ENCODE peak calls at places on chromosome 3, in four cellular contexts. M is CD8-positive, alpha-beta T cell; Q is mammary epithelial cell; V is CD4-positive, alpha-beta T cell. T is an unnamed sample.
A peak's percentile ranks its signal among the peaks of the same experiment; 100 is the strongest.

GRCh38 chr3:50334339-50335075 is 6.1 kb downstream of the RASSF1 start:
- DNase-seq in M (no peak), Q (no peak), V (no peak), T (no peak)

GRCh38 chr3:12221663-12222062 is 63.0 kb upstream of the TIMP4 start:
- DNase-seq in M (no peak), Q (no peak), V (no peak), T (no peak)

GRCh38 chr3:18338827-18339226 is 86.3 kb downstream of the SATB1 start:
- DNase-seq in M (no peak), Q (no peak), V (no peak), T (no peak)

GRCh38 chr3:194984624-194985023 is 286.3 kb downstream of the XXYLT1 start:
- DNase-seq in M (peak; percentile 31), Q (no peak), V (no peak), T (no peak)

GRCh38 chr3:129868912-129869311 is 24.6 kb downstream of the TMCC1 start:
- DNase-seq in M (no peak), Q (no peak), V (no peak), T (no peak)

GRCh38 chr3:108388136-108389132 is 92.1 kb downstream of the HHLA2 start:
- DNase-seq in M (no peak), Q (no peak), V (no peak), T (no peak)

GRCh38 chr3:111824351-111824750 is 34.7 kb upstream of the PHLDB2 start:
- DNase-seq in M (no peak), Q (no peak), V (no peak), T (no peak)

GRCh38 chr3:133211449-133211848 is 173.3 kb downstream of the TMEM108 start:
- DNase-seq in M (no peak), Q (no peak), V (no peak), T (no peak)

GRCh38 chr3:50433954-50434353 is 69.5 kb downstream of the CACNA2D2 start:
- DNase-seq in M (no peak), Q (no peak), V (no peak), T (no peak)

GRCh38 chr3:178719036-178719635 is 182.9 kb downstream of the KCNMB2 start:
- DNase-seq in M (no peak), Q (no peak), V (no peak), T (no peak)

GRCh38 chr3:24521306-24522154 is 26.9 kb upstream of the THRB start:
- DNase-seq in M (no peak), Q (peak; percentile 48), V (no peak), T (peak; percentile 9)

GRCh38 chr3:83435173-83435572 is 1523.6 kb upstream of the CADM2 start:
- DNase-seq in M (no peak), Q (no peak), V (no peak), T (no peak)

GRCh38 chr3:111998661-111999641 is at the start of gene TAGLN3:
- DNase-seq in M (no peak), Q (peak; percentile 54), V (no peak), T (peak; percentile 62)

GRCh38 chr3:39760325-39760724 is 49.1 kb upstream of the MYRIP start:
- DNase-seq in M (no peak), Q (no peak), V (no peak), T (no peak)

GRCh38 chr3:189862385-189863023 is 231.3 kb downstream of the TP63 start:
- DNase-seq in M (no peak), Q (peak; percentile 76), V (no peak), T (no peak)

GRCh38 chr3:105518806-105519418 is 152.2 kb downstream of the ALCAM start:
- DNase-seq in M (no peak), Q (peak; percentile 53), V (peak; percentile 6), T (peak; percentile 31)

GRCh38 chr3:31041161-31041978 is 146.9 kb upstream of the GADL1 start:
- DNase-seq in M (no peak), Q (peak; percentile 90), V (no peak), T (no peak)

GRCh38 chr3:127589600-127590281 is 792 bp downstream of the TPRA1 start:
- DNase-seq in M (no peak), Q (no peak), V (no peak), T (no peak)

GRCh38 chr3:33440328-33440577 is at the start of gene UBP1:
- DNase-seq in M (no peak), Q (no peak), V (no peak), T (no peak)

GRCh38 chr3:71075481-71075880 is 508.0 kb downstream of the FOXP1 start:
- DNase-seq in M (no peak), Q (no peak), V (no peak), T (no peak)

GRCh38 chr3:9915252-9916141 is 1.4 kb upstream of the IL17RC start:
- DNase-seq in M (no peak), Q (no peak), V (no peak), T (peak; percentile 74)

DNA sequence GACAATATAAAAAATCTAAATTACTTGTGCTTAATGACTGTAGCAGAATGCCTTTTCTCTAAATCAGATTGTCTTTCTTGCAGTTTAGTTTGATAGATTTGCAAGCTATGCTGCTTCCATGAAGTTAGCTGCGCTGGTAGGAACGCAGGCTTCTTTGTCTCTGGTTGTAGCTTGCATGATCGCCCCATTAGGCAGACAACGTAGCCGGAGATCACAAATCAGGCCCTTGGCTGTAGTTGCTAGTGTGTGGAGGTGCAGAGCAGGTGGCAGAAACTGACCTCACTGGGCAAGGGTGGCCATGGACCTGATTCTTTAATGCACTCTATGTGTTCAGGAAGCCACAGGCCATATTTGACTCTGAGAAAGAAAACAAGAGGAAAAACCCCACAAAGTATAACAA is 6.2 kb downstream of the ZIC1 start:
- DNase-seq in M (no peak), Q (no peak), V (no peak), T (no peak)
- H3K27me3 ChIP-seq in M (peaks cover 37% of the 10 kb centered on the region), Q (peaks cover 79% of the 10 kb centered on the region), V (peaks cover 98% of the 10 kb centered on the region), T (peaks cover 98% of the 10 kb centered on the region)

DNA sequence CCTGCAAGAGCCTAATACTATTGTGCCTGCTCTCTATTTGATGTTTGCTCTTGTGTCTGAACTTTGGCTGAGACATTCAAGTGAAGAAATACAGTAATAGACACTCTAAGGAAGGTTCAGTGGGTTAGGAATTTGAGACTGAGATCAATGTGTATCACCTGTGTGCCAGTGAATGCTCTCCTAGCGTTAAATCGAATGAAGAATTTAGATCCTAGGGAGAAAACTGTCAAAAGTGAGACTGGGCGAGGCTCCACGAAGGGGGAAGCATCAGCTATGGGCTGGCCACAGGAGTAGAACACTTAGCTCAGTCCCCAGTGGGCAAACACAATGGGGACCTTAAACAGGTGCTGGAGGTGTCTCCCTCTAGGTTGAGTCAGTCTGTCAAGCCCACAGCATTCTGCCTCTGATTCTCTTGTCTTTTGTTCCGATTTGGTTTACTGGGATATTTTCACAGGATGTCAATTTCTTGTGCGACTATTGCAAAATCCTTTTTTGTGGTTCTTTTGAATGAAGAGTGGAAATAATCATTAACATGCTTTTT is 1.3 kb downstream of the ROBO2 start:
- DNase-seq in M (no peak), Q (no peak), V (no peak), T (no peak)
- H3K27me3 ChIP-seq in M (no peaks in the 10 kb centered on the region), Q (peaks cover 15% of the 10 kb centered on the region), V (peaks cover 39% of the 10 kb centered on the region), T (no peaks in the 10 kb centered on the region)

DNA sequence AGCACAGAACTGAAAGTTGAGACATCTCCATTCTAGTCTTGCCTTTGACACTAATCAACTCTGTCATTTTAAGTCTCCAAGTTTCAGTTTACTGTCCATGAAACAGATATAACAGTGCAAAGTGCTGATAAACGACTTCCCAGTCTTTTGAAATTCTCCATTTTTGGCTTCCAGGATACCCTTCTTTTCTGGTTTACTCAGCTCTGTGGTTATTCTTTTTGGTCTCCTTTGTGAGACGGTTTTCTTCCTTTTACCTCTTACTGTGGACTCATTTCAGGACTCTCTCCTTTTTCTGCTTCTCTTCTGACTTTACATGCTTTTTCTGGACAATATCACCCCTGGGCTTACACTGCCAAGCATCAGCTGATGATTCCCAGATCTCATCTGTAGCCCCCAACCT is 18.9 kb downstream of the SST start:
- DNase-seq in M (no peak), Q (no peak), V (no peak), T (no peak)
- H3K27me3 ChIP-seq in M (no peaks in the 10 kb centered on the region), Q (peaks cover 4% of the 10 kb centered on the region), V (peaks cover 19% of the 10 kb centered on the region), T (peaks cover 3% of the 10 kb centered on the region)

DNA sequence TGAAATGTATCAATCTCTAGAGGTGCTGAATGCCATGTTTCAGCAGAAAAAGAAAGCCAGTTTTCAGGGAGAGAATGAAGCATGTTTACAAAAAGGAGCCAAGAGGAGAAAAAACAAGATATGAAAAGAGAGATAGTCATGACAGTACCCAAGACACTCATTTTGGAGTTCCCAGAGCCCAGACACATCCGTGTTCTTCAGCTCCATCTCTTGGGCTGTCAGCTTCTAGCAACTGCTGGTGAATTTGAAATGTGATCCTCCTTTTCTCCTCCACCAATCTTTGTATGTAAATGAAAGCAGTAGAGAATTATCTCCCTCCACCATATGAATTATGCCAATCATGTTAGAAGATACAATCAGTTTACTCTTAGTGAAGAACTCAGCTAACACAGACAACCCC is 93.0 kb upstream of the SLC25A36 start:
- DNase-seq in M (no peak), Q (no peak), V (no peak), T (no peak)
- H3K27me3 ChIP-seq in M (no peaks in the 10 kb centered on the region), Q (no peaks in the 10 kb centered on the region), V (no peaks in the 10 kb centered on the region), T (peaks cover 3% of the 10 kb centered on the region)

DNA sequence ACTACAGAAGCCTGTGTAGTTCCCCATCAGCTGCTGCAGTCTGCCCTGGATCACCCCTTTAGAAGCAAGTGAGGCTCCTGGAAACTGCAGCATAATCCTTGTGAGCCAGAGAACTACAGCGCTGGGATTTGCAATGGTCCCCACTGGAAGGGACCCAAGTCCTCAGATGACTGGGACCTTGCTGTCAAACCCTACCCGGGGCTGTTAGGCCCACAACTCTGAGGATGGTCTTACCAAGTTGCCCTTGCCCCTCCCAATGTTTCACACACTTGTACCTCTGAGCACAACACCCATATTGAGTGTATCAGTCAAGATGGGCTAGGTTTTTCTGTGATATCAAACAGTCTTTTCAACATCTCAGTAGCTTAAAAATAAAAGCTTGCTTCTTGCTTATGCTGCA is 81.8 kb upstream of the TOPAZ1 start:
- DNase-seq in M (no peak), Q (no peak), V (no peak), T (no peak)
- H3K27me3 ChIP-seq in M (no peaks in the 10 kb centered on the region), Q (peaks cover 4% of the 10 kb centered on the region), V (peaks cover 16% of the 10 kb centered on the region), T (no peaks in the 10 kb centered on the region)

DNA sequence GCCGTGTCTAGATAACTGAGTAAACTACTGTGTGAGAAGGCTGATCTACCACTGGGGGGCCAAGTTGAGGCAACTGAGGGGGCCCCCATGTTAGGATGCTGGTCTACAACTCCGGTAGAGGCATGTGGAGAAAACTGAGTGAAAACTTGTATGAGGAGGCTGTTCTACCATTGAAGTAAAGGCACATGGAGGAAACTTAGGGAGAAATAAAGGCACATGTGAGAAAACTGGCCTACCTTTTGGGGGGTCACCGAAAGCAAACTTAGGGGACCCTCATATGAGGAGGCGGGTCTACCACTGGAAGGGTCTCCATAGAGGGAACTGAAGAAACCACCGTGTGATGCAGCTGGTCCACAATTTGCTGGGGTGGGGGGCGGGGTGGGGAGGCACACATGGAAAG is 155.2 kb downstream of the FBLN2 start:
- DNase-seq in M (no peak), Q (no peak), V (no peak), T (no peak)
- H3K27me3 ChIP-seq in M (no peaks in the 10 kb centered on the region), Q (no peaks in the 10 kb centered on the region), V (no peaks in the 10 kb centered on the region), T (no peaks in the 10 kb centered on the region)